ENCODE peak calls at places on chromosomes 3 and 15, in nine cellular contexts. One of them, this sample, is unnamed.

GRCh38 chr3:72193768-72194463 is 409.0 kb upstream of the PROK2 start:
- DNase-seq in NCI-H345: no peak
- DNase-seq in memory B cell: no peak
- DNase-seq in stimulated activated CD4-positive, alpha-beta T cell treated with anti-CD3 and anti-CD28 coated beads, Interleukin-15, amount 100 ng/mL, for 1 hour: no peak
- DNase-seq in H9: no peak
- DNase-seq in G401: no peak
- DNase-seq in effector CD4-positive, alpha-beta T cell: no peak
- DNase-seq in IMR-90: no peak
- DNase-seq in stimulated activated CD8-positive, alpha-beta memory T cell treated with anti-CD3 and anti-CD28 coated beads, Interleukin-2, amount 100 ng/mL, for 1 hour: no peak
- DNase-seq in this sample: no peak

GRCh38 chr3:135014575-135014974 is 219.5 kb downstream of the EPHB1 start:
- DNase-seq in G401: no peak
- DNase-seq in stimulated activated CD4-positive, alpha-beta T cell treated with anti-CD3 and anti-CD28 coated beads, Interleukin-15, amount 100 ng/mL, for 1 hour: no peak
- DNase-seq in NCI-H345: no peak
- DNase-seq in H9: no peak
- DNase-seq in memory B cell: no peak
- DNase-seq in effector CD4-positive, alpha-beta T cell: no peak
- DNase-seq in IMR-90: no peak
- DNase-seq in stimulated activated CD8-positive, alpha-beta memory T cell treated with anti-CD3 and anti-CD28 coated beads, Interleukin-2, amount 100 ng/mL, for 1 hour: no peak
- DNase-seq in this sample: no peak

GRCh38 chr15:75929799-75930565 is 26.3 kb downstream of the FBXO22 start:
- DNase-seq in stimulated activated CD4-positive, alpha-beta T cell treated with anti-CD3 and anti-CD28 coated beads, Interleukin-15, amount 100 ng/mL, for 1 hour: no peak
- DNase-seq in G401: peak
- DNase-seq in memory B cell: no peak
- DNase-seq in IMR-90: no peak
- DNase-seq in H9: no peak
- DNase-seq in NCI-H345: no peak
- DNase-seq in effector CD4-positive, alpha-beta T cell: no peak
- DNase-seq in stimulated activated CD8-positive, alpha-beta memory T cell treated with anti-CD3 and anti-CD28 coated beads, Interleukin-2, amount 100 ng/mL, for 1 hour: no peak
- DNase-seq in this sample: no peak

GRCh38 chr3:134242649-134243637 is 7.7 kb downstream of the RYK start:
- DNase-seq in stimulated activated CD8-positive, alpha-beta memory T cell treated with anti-CD3 and anti-CD28 coated beads, Interleukin-2, amount 100 ng/mL, for 1 hour: no peak
- DNase-seq in memory B cell: no peak
- DNase-seq in H9: no peak
- DNase-seq in effector CD4-positive, alpha-beta T cell: no peak
- DNase-seq in stimulated activated CD4-positive, alpha-beta T cell treated with anti-CD3 and anti-CD28 coated beads, Interleukin-15, amount 100 ng/mL, for 1 hour: no peak
- DNase-seq in G401: no peak
- DNase-seq in NCI-H345: no peak
- DNase-seq in IMR-90: peak
- DNase-seq in this sample: no peak

GRCh38 chr15:31814082-31814481 is 216.2 kb upstream of the CHRNA7 start:
- DNase-seq in stimulated activated CD4-positive, alpha-beta T cell treated with anti-CD3 and anti-CD28 coated beads, Interleukin-15, amount 100 ng/mL, for 1 hour: no peak
- DNase-seq in G401: no peak
- DNase-seq in H9: no peak
- DNase-seq in NCI-H345: no peak
- DNase-seq in IMR-90: no peak
- DNase-seq in memory B cell: no peak
- DNase-seq in stimulated activated CD8-positive, alpha-beta memory T cell treated with anti-CD3 and anti-CD28 coated beads, Interleukin-2, amount 100 ng/mL, for 1 hour: no peak
- DNase-seq in effector CD4-positive, alpha-beta T cell: no peak
- DNase-seq in this sample: no peak

GRCh38 chr3:57864853-57865252 is 108.7 kb downstream of the SLMAP start:
- DNase-seq in G401: no peak
- DNase-seq in NCI-H345: no peak
- DNase-seq in H9: no peak
- DNase-seq in stimulated activated CD4-positive, alpha-beta T cell treated with anti-CD3 and anti-CD28 coated beads, Interleukin-15, amount 100 ng/mL, for 1 hour: no peak
- DNase-seq in memory B cell: no peak
- DNase-seq in stimulated activated CD8-positive, alpha-beta memory T cell treated with anti-CD3 and anti-CD28 coated beads, Interleukin-2, amount 100 ng/mL, for 1 hour: no peak
- DNase-seq in IMR-90: peak
- DNase-seq in effector CD4-positive, alpha-beta T cell: no peak
- DNase-seq in this sample: no peak

GRCh38 chr3:53044371-53045106 is 1.3 kb downstream of the SFMBT1 start:
- DNase-seq in effector CD4-positive, alpha-beta T cell: peak
- DNase-seq in stimulated activated CD4-positive, alpha-beta T cell treated with anti-CD3 and anti-CD28 coated beads, Interleukin-15, amount 100 ng/mL, for 1 hour: peak
- DNase-seq in stimulated activated CD8-positive, alpha-beta memory T cell treated with anti-CD3 and anti-CD28 coated beads, Interleukin-2, amount 100 ng/mL, for 1 hour: peak
- DNase-seq in H9: no peak
- DNase-seq in G401: peak
- DNase-seq in IMR-90: peak
- DNase-seq in NCI-H345: peak
- DNase-seq in memory B cell: no peak
- DNase-seq in this sample: no peak

GRCh38 chr3:106945435-106945834 is 431.8 kb upstream of the CCDC54 start:
- DNase-seq in NCI-H345: no peak
- DNase-seq in stimulated activated CD8-positive, alpha-beta memory T cell treated with anti-CD3 and anti-CD28 coated beads, Interleukin-2, amount 100 ng/mL, for 1 hour: no peak
- DNase-seq in G401: no peak
- DNase-seq in effector CD4-positive, alpha-beta T cell: no peak
- DNase-seq in stimulated activated CD4-positive, alpha-beta T cell treated with anti-CD3 and anti-CD28 coated beads, Interleukin-15, amount 100 ng/mL, for 1 hour: no peak
- DNase-seq in memory B cell: no peak
- DNase-seq in H9: no peak
- DNase-seq in IMR-90: peak
- DNase-seq in this sample: no peak

GRCh38 chr3:142577701-142578308 is 728 bp downstream of the ATR start:
- DNase-seq in H9: no peak
- DNase-seq in NCI-H345: no peak
- DNase-seq in stimulated activated CD8-positive, alpha-beta memory T cell treated with anti-CD3 and anti-CD28 coated beads, Interleukin-2, amount 100 ng/mL, for 1 hour: no peak
- DNase-seq in memory B cell: no peak
- DNase-seq in IMR-90: peak
- DNase-seq in effector CD4-positive, alpha-beta T cell: no peak
- DNase-seq in stimulated activated CD4-positive, alpha-beta T cell treated with anti-CD3 and anti-CD28 coated beads, Interleukin-15, amount 100 ng/mL, for 1 hour: no peak
- DNase-seq in G401: peak
- DNase-seq in this sample: no peak

This sample was measured in head of caudate nucleus.